ENCODE peak calls at places on chromosomes 4 and X, in seven cellular contexts. G is RWPE2, A is lower leg skin, M is choroid plexus epithelial cell, K is B cell, J is hepatocyte, V is glutamatergic neuron. C is an unnamed sample.

GRCh38 chrX:30220646-30221045 is 5.3 kb downstream of the MAGEB2 start:
- DNase-seq in V (no peak), M (no peak), A (no peak), G (no peak), K (no peak), J (no peak), C (no peak)

GRCh38 chr4:17667653-17668201 is 53.3 kb downstream of the MED28 start:
- DNase-seq in J (no peak), G (no peak), K (no peak), M (no peak), V (no peak), A (no peak), C (no peak)

GRCh38 chr4:94177822-94178221 is 29.8 kb upstream of the SMARCAD1 start:
- DNase-seq in J (no peak), G (no peak), V (no peak), K (no peak), A (no peak), M (no peak), C (no peak)

GRCh38 chr4:174316954-174317353 is 33.2 kb downstream of the CEP44 start:
- DNase-seq in J (no peak), V (no peak), K (no peak), M (peak), G (no peak), A (no peak), C (no peak)

GRCh38 chrX:14698770-14699169 is 169.4 kb downstream of the GLRA2 start:
- DNase-seq in K (no peak), G (no peak), J (peak), A (no peak), V (no peak), M (no peak), C (no peak)

GRCh38 chr4:176065365-176066249 is at the start of gene WDR17:
- DNase-seq in M (peak), V (peak), G (peak), A (peak), K (peak), J (peak), C (peak)

GRCh38 chr4:169823685-169824084 is 65.9 kb upstream of the HPF1 start:
- DNase-seq in A (no peak), J (peak), G (no peak), K (no peak), M (peak), V (no peak), C (peak)

GRCh38 chr4:75653845-75654503 is 19.2 kb downstream of the G3BP2 start:
- DNase-seq in J (peak), M (peak), A (no peak), G (no peak), V (no peak), K (no peak), C (no peak)

GRCh38 chr4:40194602-40195161 is 2.1 kb upstream of the RHOH start:
- DNase-seq in K (no peak), A (no peak), G (no peak), M (peak), J (peak), V (no peak), C (no peak)

GRCh38 chr4:144575181-144575580 is 70.8 kb upstream of the HHIP start:
- DNase-seq in M (no peak), G (no peak), K (no peak), A (peak), V (peak), J (peak), C (no peak)
- TF ChIP-seq CTCF in M (peak), G (peak), K (no peak), A (no peak), V (no peak), J (peak), C (no peak)

GRCh38 chr4:139083533-139084424 is 68.2 kb downstream of the NOCT start:
- DNase-seq in J (peak), V (peak), K (peak), M (peak), A (peak), G (peak), C (peak)
- TF ChIP-seq CTCF in J (peak), V (peak), K (peak), M (peak), A (no peak), G (no peak), C (peak)

GRCh38 chr4:149897784-149898183 is 82.1 kb upstream of the IQCM start:
- DNase-seq in A (no peak), V (no peak), G (no peak), M (peak), K (no peak), J (peak), C (no peak)
- TF ChIP-seq CTCF in A (no peak), V (no peak), G (peak), M (peak), K (no peak), J (peak), C (no peak)

GRCh38 chrX:155266446-155266845 is 2.2 kb upstream of the RAB39B start:
- DNase-seq in G (no peak), M (peak), J (no peak), K (no peak), A (no peak), V (no peak), C (no peak)

GRCh38 chrX:155262970-155263754 is 1.1 kb downstream of the RAB39B start:
- DNase-seq in K (no peak), G (no peak), J (no peak), A (no peak), V (no peak), M (no peak), C (no peak)

GRCh38 chrX:155259752-155260151 is 4.5 kb downstream of the RAB39B start:
- DNase-seq in A (no peak), J (no peak), M (no peak), G (no peak), K (no peak), V (no peak), C (no peak)

GRCh38 chrX:155263854-155264628 is at the start of gene RAB39B:
- DNase-seq in J (peak), G (peak), M (peak), A (peak), K (peak), V (peak), C (peak)
- TF ChIP-seq CTCF in J (peak), G (no peak), M (no peak), A (no peak), K (no peak), V (no peak), C (no peak)

GRCh38 chr4:95839891-95840290 is at the start of gene PDHA2:
- DNase-seq in V (no peak), K (no peak), J (no peak), G (no peak), M (no peak), A (no peak), C (no peak)

GRCh38 chr4:95830647-95831046 is 9.2 kb upstream of the PDHA2 start:
- DNase-seq in J (no peak), M (no peak), V (no peak), K (no peak), A (no peak), G (no peak), C (no peak)

GRCh38 chr4:95833652-95834276 is 6.1 kb upstream of the PDHA2 start:
- DNase-seq in J (no peak), V (no peak), G (no peak), K (no peak), A (no peak), M (no peak), C (no peak)

GRCh38 chr4:95838192-95838591 is 1.7 kb upstream of the PDHA2 start:
- DNase-seq in V (no peak), M (no peak), J (no peak), K (no peak), A (no peak), G (no peak), C (no peak)

DNA sequence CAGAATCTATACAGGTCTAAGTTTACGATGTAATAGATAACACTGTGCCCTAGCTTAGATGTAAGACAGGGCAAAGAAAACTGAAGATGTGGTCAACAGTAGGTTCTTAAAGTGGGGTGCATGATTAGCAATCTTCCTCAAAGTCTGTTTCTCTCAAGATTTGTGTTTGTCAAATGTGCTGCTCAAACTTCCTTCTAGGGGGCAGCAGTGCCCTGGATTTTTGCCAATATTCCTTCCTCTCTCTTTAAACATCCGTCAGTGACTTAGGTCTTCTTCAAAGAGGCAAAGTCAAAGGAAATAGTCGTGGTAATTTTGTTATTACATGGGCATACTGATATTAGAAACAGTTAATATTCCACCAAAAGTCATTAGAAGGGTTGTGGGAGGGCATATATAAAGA is 4.2 kb upstream of the PDHA2 start:
- DNase-seq in G (no peak), J (peak), A (no peak), V (peak), M (peak), K (no peak), C (no peak)
- TF ChIP-seq CTCF in G (peak), J (peak), A (no peak), V (peak), M (peak), K (no peak), C (peak)

GRCh38 chr4:36394352-36394903 is 113.0 kb downstream of the DTHD1 start:
- DNase-seq in V (no peak), G (no peak), A (no peak), J (no peak), M (no peak), K (no peak), C (no peak)

GRCh38 chr4:36402008-36402758 is 120.8 kb downstream of the DTHD1 start:
- DNase-seq in A (no peak), K (no peak), G (no peak), J (no peak), M (no peak), V (no peak), C (no peak)

DNA sequence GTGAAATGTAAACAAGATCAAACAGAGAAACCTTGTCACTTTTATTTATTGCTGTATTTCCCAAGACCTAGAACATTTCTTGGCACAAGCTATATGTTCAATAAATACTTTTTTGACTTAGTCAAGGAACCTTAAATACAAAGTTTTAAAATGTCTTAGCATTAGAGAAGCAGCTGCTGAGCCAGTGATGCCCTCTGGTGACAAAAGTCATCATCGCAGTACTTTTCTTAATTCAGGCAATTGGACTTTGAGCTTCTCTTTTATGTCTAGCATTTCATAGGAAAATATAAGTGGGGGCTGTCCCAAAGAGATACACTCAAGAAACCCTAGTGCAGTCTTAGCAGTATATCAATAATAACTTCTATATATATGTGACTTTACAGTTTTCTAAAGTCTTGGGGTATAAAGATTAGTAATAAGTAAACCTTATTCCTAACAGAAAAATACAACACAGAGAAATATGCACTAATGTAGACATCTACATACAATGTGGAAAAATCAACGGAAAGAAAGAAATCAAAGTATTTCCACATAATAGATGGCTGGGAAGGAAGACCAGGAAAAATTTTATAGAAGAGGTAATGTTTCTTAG is 118.4 kb downstream of the DTHD1 start:
- DNase-seq in A (no peak), K (no peak), M (peak), J (peak), V (no peak), G (no peak), C (peak)
- TF ChIP-seq CTCF in A (no peak), K (peak), M (peak), J (peak), V (peak), G (peak), C (no peak)

GRCh38 chr4:84420608-84421007 is 78.5 kb downstream of the NKX6-1 start:
- DNase-seq in K (no peak), M (no peak), V (no peak), A (no peak), J (no peak), G (no peak), C (no peak)

GRCh38 chr4:84413954-84414353 is 85.1 kb downstream of the NKX6-1 start:
- DNase-seq in V (no peak), A (no peak), K (no peak), G (no peak), J (no peak), M (no peak), C (no peak)

GRCh38 chr4:84418032-84418709 is 80.9 kb downstream of the NKX6-1 start:
- DNase-seq in J (peak), K (no peak), A (no peak), G (no peak), V (no peak), M (no peak), C (no peak)
- TF ChIP-seq CTCF in J (no peak), K (no peak), A (no peak), G (no peak), V (no peak), M (no peak), C (no peak)

GRCh38 chrX:22135994-22136684 is 104.0 kb downstream of the PHEX start:
- DNase-seq in K (no peak), V (no peak), A (peak), G (no peak), M (peak), J (peak), C (peak)
- TF ChIP-seq CTCF in K (peak), V (peak), A (no peak), G (peak), M (peak), J (peak), C (peak)

GRCh38 chrX:50100188-50100587 is 100.6 kb downstream of the AKAP4 start:
- DNase-seq in G (no peak), J (peak), V (peak), A (no peak), M (peak), K (no peak), C (peak)
- TF ChIP-seq CTCF in G (peak), J (peak), V (no peak), A (no peak), M (peak), K (peak), C (no peak)